ENCODE peak calls at places on chromosome 20, in ten cellular contexts. One of them, this sample, is unnamed.

GRCh38 chr20:61668064-61668463 is 397.6 kb downstream of the TAF4 start:
- DNase-seq in PC-3: no peak
- DNase-seq in naive thymus-derived CD4-positive, alpha-beta T cell: no peak
- DNase-seq in right cardiac atrium: peak; percentile 25
- DNase-seq in adrenal gland: no peak
- DNase-seq in cardiac muscle cell: no peak
- DNase-seq in uterus: no peak
- DNase-seq in effector memory CD4-positive, alpha-beta T cell: no peak
- DNase-seq in PC-9: no peak
- DNase-seq in psoas muscle: no peak
- DNase-seq in this sample: no peak

GRCh38 chr20:9903048-9903651 is 64.3 kb upstream of the PAK5 start:
- DNase-seq in psoas muscle: no peak
- DNase-seq in cardiac muscle cell: peak; percentile 44
- DNase-seq in effector memory CD4-positive, alpha-beta T cell: no peak
- DNase-seq in right cardiac atrium: no peak
- DNase-seq in adrenal gland: no peak
- DNase-seq in PC-9: no peak
- DNase-seq in PC-3: peak; percentile 30
- DNase-seq in naive thymus-derived CD4-positive, alpha-beta T cell: no peak
- DNase-seq in uterus: no peak
- DNase-seq in this sample: peak; percentile 5

GRCh38 chr20:23327617-23328333 is 22.8 kb upstream of the NXT1 start:
- DNase-seq in adrenal gland: no peak
- DNase-seq in right cardiac atrium: no peak
- DNase-seq in uterus: no peak
- DNase-seq in effector memory CD4-positive, alpha-beta T cell: no peak
- DNase-seq in cardiac muscle cell: no peak
- DNase-seq in naive thymus-derived CD4-positive, alpha-beta T cell: no peak
- DNase-seq in psoas muscle: no peak
- DNase-seq in PC-3: no peak
- DNase-seq in PC-9: no peak
- DNase-seq in this sample: no peak

GRCh38 chr20:57902478-57902877 is 192.7 kb upstream of the PMEPA1 start:
- DNase-seq in naive thymus-derived CD4-positive, alpha-beta T cell: no peak
- DNase-seq in adrenal gland: no peak
- DNase-seq in cardiac muscle cell: no peak
- DNase-seq in PC-3: peak; percentile 92
- DNase-seq in effector memory CD4-positive, alpha-beta T cell: no peak
- DNase-seq in PC-9: peak; percentile 75
- DNase-seq in right cardiac atrium: no peak
- DNase-seq in uterus: no peak
- DNase-seq in psoas muscle: no peak
- DNase-seq in this sample: no peak

GRCh38 chr20:24257171-24257570 is 212.3 kb upstream of the SYNDIG1 start:
- DNase-seq in naive thymus-derived CD4-positive, alpha-beta T cell: no peak
- DNase-seq in adrenal gland: no peak
- DNase-seq in psoas muscle: no peak
- DNase-seq in PC-9: no peak
- DNase-seq in cardiac muscle cell: no peak
- DNase-seq in right cardiac atrium: no peak
- DNase-seq in effector memory CD4-positive, alpha-beta T cell: no peak
- DNase-seq in uterus: no peak
- DNase-seq in PC-3: no peak
- DNase-seq in this sample: no peak

GRCh38 chr20:10347066-10347465 is 87.0 kb downstream of the MKKS start:
- DNase-seq in uterus: no peak
- DNase-seq in PC-3: no peak
- DNase-seq in PC-9: no peak
- DNase-seq in effector memory CD4-positive, alpha-beta T cell: no peak
- DNase-seq in psoas muscle: no peak
- DNase-seq in right cardiac atrium: no peak
- DNase-seq in cardiac muscle cell: no peak
- DNase-seq in adrenal gland: no peak
- DNase-seq in naive thymus-derived CD4-positive, alpha-beta T cell: no peak
- DNase-seq in this sample: no peak

GRCh38 chr20:38880952-38881735 is 45.1 kb upstream of the FAM83D start:
- DNase-seq in uterus: no peak
- DNase-seq in effector memory CD4-positive, alpha-beta T cell: no peak
- DNase-seq in cardiac muscle cell: no peak
- DNase-seq in PC-3: no peak
- DNase-seq in right cardiac atrium: no peak
- DNase-seq in adrenal gland: no peak
- DNase-seq in naive thymus-derived CD4-positive, alpha-beta T cell: no peak
- DNase-seq in psoas muscle: no peak
- DNase-seq in PC-9: peak; percentile 21
- DNase-seq in this sample: no peak

GRCh38 chr20:56933331-56933698 is 304.2 kb downstream of the TFAP2C start:
- DNase-seq in adrenal gland: no peak
- DNase-seq in cardiac muscle cell: no peak
- DNase-seq in psoas muscle: no peak
- DNase-seq in PC-3: peak; percentile 82
- DNase-seq in right cardiac atrium: no peak
- DNase-seq in uterus: no peak
- DNase-seq in effector memory CD4-positive, alpha-beta T cell: no peak
- DNase-seq in naive thymus-derived CD4-positive, alpha-beta T cell: no peak
- DNase-seq in PC-9: no peak
- DNase-seq in this sample: no peak

GRCh38 chr20:57620999-57621398 is 773 bp upstream of the ZBP1 start:
- DNase-seq in effector memory CD4-positive, alpha-beta T cell: no peak
- DNase-seq in PC-3: no peak
- DNase-seq in naive thymus-derived CD4-positive, alpha-beta T cell: no peak
- DNase-seq in adrenal gland: no peak
- DNase-seq in cardiac muscle cell: no peak
- DNase-seq in psoas muscle: no peak
- DNase-seq in right cardiac atrium: no peak
- DNase-seq in PC-9: no peak
- DNase-seq in uterus: no peak
- DNase-seq in this sample: no peak

GRCh38 chr20:57594092-57594911 is 25.9 kb downstream of the ZBP1 start:
- DNase-seq in cardiac muscle cell: peak; percentile 78
- DNase-seq in uterus: peak; percentile 41
- DNase-seq in effector memory CD4-positive, alpha-beta T cell: no peak
- DNase-seq in adrenal gland: no peak
- DNase-seq in naive thymus-derived CD4-positive, alpha-beta T cell: peak; percentile 43
- DNase-seq in PC-9: no peak
- DNase-seq in psoas muscle: peak; percentile 76
- DNase-seq in PC-3: peak; percentile 65
- DNase-seq in right cardiac atrium: peak; percentile 84
- DNase-seq in this sample: peak; percentile 35

GRCh38 chr20:17036546-17036945 is 190.3 kb upstream of the PCSK2 start:
- DNase-seq in uterus: no peak
- DNase-seq in adrenal gland: no peak
- DNase-seq in effector memory CD4-positive, alpha-beta T cell: no peak
- DNase-seq in PC-9: no peak
- DNase-seq in PC-3: no peak
- DNase-seq in right cardiac atrium: no peak
- DNase-seq in psoas muscle: no peak
- DNase-seq in naive thymus-derived CD4-positive, alpha-beta T cell: no peak
- DNase-seq in cardiac muscle cell: no peak
- DNase-seq in this sample: no peak

GRCh38 chr20:50806126-50806768 is 11.4 kb downstream of the BCAS4 start:
- DNase-seq in effector memory CD4-positive, alpha-beta T cell: no peak
- DNase-seq in naive thymus-derived CD4-positive, alpha-beta T cell: no peak
- DNase-seq in psoas muscle: peak; percentile 13
- DNase-seq in PC-9: no peak
- DNase-seq in adrenal gland: no peak
- DNase-seq in PC-3: no peak
- DNase-seq in uterus: no peak
- DNase-seq in right cardiac atrium: no peak
- DNase-seq in cardiac muscle cell: no peak
- DNase-seq in this sample: no peak

GRCh38 chr20:47594157-47594556 is 92.5 kb downstream of the NCOA3 start:
- DNase-seq in uterus: no peak
- DNase-seq in naive thymus-derived CD4-positive, alpha-beta T cell: no peak
- DNase-seq in psoas muscle: no peak
- DNase-seq in PC-9: no peak
- DNase-seq in right cardiac atrium: no peak
- DNase-seq in effector memory CD4-positive, alpha-beta T cell: no peak
- DNase-seq in PC-3: no peak
- DNase-seq in adrenal gland: no peak
- DNase-seq in cardiac muscle cell: no peak
- DNase-seq in this sample: no peak

GRCh38 chr20:12835999-12836398 is 172.8 kb upstream of the SPTLC3 start:
- DNase-seq in right cardiac atrium: no peak
- DNase-seq in psoas muscle: no peak
- DNase-seq in effector memory CD4-positive, alpha-beta T cell: no peak
- DNase-seq in PC-9: no peak
- DNase-seq in uterus: no peak
- DNase-seq in cardiac muscle cell: no peak
- DNase-seq in naive thymus-derived CD4-positive, alpha-beta T cell: no peak
- DNase-seq in PC-3: no peak
- DNase-seq in adrenal gland: no peak
- DNase-seq in this sample: no peak

GRCh38 chr20:41587956-41588355 is 30.2 kb downstream of the CHD6 start:
- DNase-seq in adrenal gland: no peak
- DNase-seq in uterus: no peak
- DNase-seq in naive thymus-derived CD4-positive, alpha-beta T cell: no peak
- DNase-seq in psoas muscle: no peak
- DNase-seq in PC-3: peak; percentile 78
- DNase-seq in PC-9: no peak
- DNase-seq in right cardiac atrium: no peak
- DNase-seq in effector memory CD4-positive, alpha-beta T cell: no peak
- DNase-seq in cardiac muscle cell: no peak
- DNase-seq in this sample: no peak

GRCh38 chr20:43191946-43192847 is 2.5 kb upstream of the PTPRT start:
- DNase-seq in PC-3: peak; percentile 42
- DNase-seq in adrenal gland: no peak
- DNase-seq in right cardiac atrium: no peak
- DNase-seq in PC-9: no peak
- DNase-seq in cardiac muscle cell: peak; percentile 56
- DNase-seq in uterus: no peak
- DNase-seq in naive thymus-derived CD4-positive, alpha-beta T cell: no peak
- DNase-seq in psoas muscle: no peak
- DNase-seq in effector memory CD4-positive, alpha-beta T cell: no peak
- DNase-seq in this sample: no peak

GRCh38 chr20:11117808-11118528 is 444.2 kb upstream of the JAG1 start:
- DNase-seq in effector memory CD4-positive, alpha-beta T cell: no peak
- DNase-seq in PC-9: no peak
- DNase-seq in naive thymus-derived CD4-positive, alpha-beta T cell: no peak
- DNase-seq in PC-3: peak; percentile 98
- DNase-seq in cardiac muscle cell: no peak
- DNase-seq in adrenal gland: no peak
- DNase-seq in uterus: no peak
- DNase-seq in psoas muscle: no peak
- DNase-seq in right cardiac atrium: no peak
- DNase-seq in this sample: no peak

GRCh38 chr20:47753571-47754120 is 31.6 kb downstream of the SULF2 start:
- DNase-seq in PC-9: no peak
- DNase-seq in naive thymus-derived CD4-positive, alpha-beta T cell: no peak
- DNase-seq in cardiac muscle cell: no peak
- DNase-seq in adrenal gland: no peak
- DNase-seq in effector memory CD4-positive, alpha-beta T cell: no peak
- DNase-seq in right cardiac atrium: no peak
- DNase-seq in uterus: no peak
- DNase-seq in psoas muscle: no peak
- DNase-seq in PC-3: no peak
- DNase-seq in this sample: no peak

GRCh38 chr20:10562929-10563328 is 110.9 kb downstream of the JAG1 start:
- DNase-seq in naive thymus-derived CD4-positive, alpha-beta T cell: no peak
- DNase-seq in right cardiac atrium: no peak
- DNase-seq in uterus: no peak
- DNase-seq in cardiac muscle cell: no peak
- DNase-seq in PC-3: no peak
- DNase-seq in psoas muscle: no peak
- DNase-seq in PC-9: no peak
- DNase-seq in adrenal gland: no peak
- DNase-seq in effector memory CD4-positive, alpha-beta T cell: no peak
- DNase-seq in this sample: no peak

GRCh38 chr20:45294003-45294368 is 12.7 kb upstream of the RBPJL start:
- DNase-seq in right cardiac atrium: no peak
- DNase-seq in uterus: no peak
- DNase-seq in adrenal gland: no peak
- DNase-seq in PC-3: no peak
- DNase-seq in PC-9: no peak
- DNase-seq in effector memory CD4-positive, alpha-beta T cell: no peak
- DNase-seq in psoas muscle: no peak
- DNase-seq in cardiac muscle cell: no peak
- DNase-seq in naive thymus-derived CD4-positive, alpha-beta T cell: no peak
- DNase-seq in this sample: no peak
- H3K4me3 ChIP-seq in right cardiac atrium: peak overlapping the region; percentile 47
- H3K4me3 ChIP-seq in uterus: no peak overlapping the region
- H3K4me3 ChIP-seq in adrenal gland: no peak overlapping the region
- H3K4me3 ChIP-seq in PC-3: peak overlapping the region; percentile 70
- H3K4me3 ChIP-seq in PC-9: peak overlapping the region; percentile 60
- H3K4me3 ChIP-seq in effector memory CD4-positive, alpha-beta T cell: peak overlapping the region; percentile 73
- H3K4me3 ChIP-seq in psoas muscle: peak overlapping the region; percentile 62
- H3K4me3 ChIP-seq in cardiac muscle cell: no peak overlapping the region
- H3K4me3 ChIP-seq in naive thymus-derived CD4-positive, alpha-beta T cell: no peak overlapping the region
- H3K4me3 ChIP-seq in this sample: peak overlapping the region; percentile 37

GRCh38 chr20:3777726-3778629 is 3.3 kb downstream of the SPEF1 start:
- DNase-seq in psoas muscle: peak; percentile 75
- DNase-seq in PC-3: peak; percentile 24
- DNase-seq in effector memory CD4-positive, alpha-beta T cell: no peak
- DNase-seq in naive thymus-derived CD4-positive, alpha-beta T cell: no peak
- DNase-seq in right cardiac atrium: peak; percentile 90
- DNase-seq in adrenal gland: peak; percentile 58
- DNase-seq in uterus: peak; percentile 75
- DNase-seq in PC-9: no peak
- DNase-seq in cardiac muscle cell: peak; percentile 37
- DNase-seq in this sample: no peak
- H3K27ac ChIP-seq in psoas muscle: no peak overlapping the region
- H3K27ac ChIP-seq in PC-3: no peak overlapping the region
- H3K27ac ChIP-seq in effector memory CD4-positive, alpha-beta T cell: no peak overlapping the region
- H3K27ac ChIP-seq in naive thymus-derived CD4-positive, alpha-beta T cell: peak overlapping the region; percentile 26
- H3K27ac ChIP-seq in right cardiac atrium: no peak overlapping the region
- H3K27ac ChIP-seq in adrenal gland: no peak overlapping the region
- H3K27ac ChIP-seq in uterus: peak overlapping the region; percentile 50
- H3K27ac ChIP-seq in PC-9: no peak overlapping the region
- H3K27ac ChIP-seq in cardiac muscle cell: no peak overlapping the region
- H3K27ac ChIP-seq in this sample: no peak overlapping the region

DNA sequence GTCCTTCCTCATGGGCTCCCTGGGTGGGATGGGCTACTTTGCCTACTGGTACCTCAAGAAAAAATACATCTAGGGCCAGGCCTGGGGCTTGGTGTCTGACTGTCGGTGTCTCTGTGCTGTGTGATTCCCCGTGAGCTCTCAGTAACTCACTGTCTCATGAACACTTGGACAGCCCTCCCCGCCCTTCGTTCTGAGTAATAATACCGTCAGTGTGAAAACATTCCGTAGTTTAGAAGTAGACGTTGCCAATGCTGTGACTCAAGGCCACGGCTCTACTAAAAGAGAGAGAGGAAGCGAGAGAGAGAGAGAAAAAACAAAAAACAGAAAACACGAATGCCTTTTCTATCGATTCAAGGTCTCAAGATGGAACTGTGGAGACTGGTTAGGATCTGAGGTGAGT is 31.8 kb downstream of the FITM2 start:
- DNase-seq in naive thymus-derived CD4-positive, alpha-beta T cell: no peak
- DNase-seq in adrenal gland: peak; percentile 61
- DNase-seq in uterus: no peak
- DNase-seq in PC-9: no peak
- DNase-seq in cardiac muscle cell: no peak
- DNase-seq in right cardiac atrium: no peak
- DNase-seq in effector memory CD4-positive, alpha-beta T cell: no peak
- DNase-seq in psoas muscle: no peak
- DNase-seq in PC-3: peak; percentile 97
- DNase-seq in this sample: no peak
- H3K4me1 ChIP-seq in naive thymus-derived CD4-positive, alpha-beta T cell: no peaks in the 10 kb centered on the region
- H3K4me1 ChIP-seq in adrenal gland: no peaks in the 10 kb centered on the region
- H3K4me1 ChIP-seq in uterus: no peaks in the 10 kb centered on the region
- H3K4me1 ChIP-seq in PC-9: no peaks in the 10 kb centered on the region
- H3K4me1 ChIP-seq in cardiac muscle cell: no peaks in the 10 kb centered on the region
- H3K4me1 ChIP-seq in right cardiac atrium: no peaks in the 10 kb centered on the region
- H3K4me1 ChIP-seq in effector memory CD4-positive, alpha-beta T cell: no peaks in the 10 kb centered on the region
- H3K4me1 ChIP-seq in psoas muscle: no peaks in the 10 kb centered on the region
- H3K4me1 ChIP-seq in PC-3: peaks cover 16% of the 10 kb centered on the region
- H3K4me1 ChIP-seq in this sample: no peaks in the 10 kb centered on the region

GRCh38 chr20:21571841-21572690 is 58.2 kb upstream of the NKX2-2 start:
- DNase-seq in PC-3: peak; percentile 34
- DNase-seq in psoas muscle: no peak
- DNase-seq in cardiac muscle cell: peak; percentile 39
- DNase-seq in uterus: no peak
- DNase-seq in right cardiac atrium: no peak
- DNase-seq in adrenal gland: no peak
- DNase-seq in naive thymus-derived CD4-positive, alpha-beta T cell: no peak
- DNase-seq in effector memory CD4-positive, alpha-beta T cell: no peak
- DNase-seq in PC-9: no peak
- DNase-seq in this sample: no peak
- H3K4me3 ChIP-seq in PC-3: no peak overlapping the region
- H3K4me3 ChIP-seq in psoas muscle: no peak overlapping the region
- H3K4me3 ChIP-seq in cardiac muscle cell: no peak overlapping the region
- H3K4me3 ChIP-seq in uterus: no peak overlapping the region
- H3K4me3 ChIP-seq in right cardiac atrium: no peak overlapping the region
- H3K4me3 ChIP-seq in adrenal gland: no peak overlapping the region
- H3K4me3 ChIP-seq in naive thymus-derived CD4-positive, alpha-beta T cell: no peak overlapping the region
- H3K4me3 ChIP-seq in effector memory CD4-positive, alpha-beta T cell: no peak overlapping the region
- H3K4me3 ChIP-seq in PC-9: no peak overlapping the region
- H3K4me3 ChIP-seq in this sample: no peak overlapping the region